ENCODE peak calls at places on chromosomes 16 and 17, in eight cellular contexts. D is fibroblast of mammary gland; Y is Calu3; N is body of pancreas; I is heart left ventricle; T is fibroblast of pulmonary artery; V is CD8-positive, alpha-beta T cell; U is HFFc6. Q is an unnamed sample.

GRCh38 chr17:41617698-41618097 is 5.1 kb upstream of the KRT16 start:
- DNase-seq in D (no peak), Y (no peak), I (no peak), V (no peak), T (no peak), N (no peak), U (no peak), Q (peak; percentile 9)

GRCh38 chr17:19365833-19366636 is 3.5 kb upstream of the B9D1 start:
- DNase-seq in T (no peak), Y (no peak), V (no peak), I (no peak), N (no peak), D (no peak), U (no peak), Q (no peak)

GRCh38 chr17:57662644-57663308 is 82.3 kb downstream of the CCDC182 start:
- DNase-seq in V (no peak), U (peak; percentile 99), N (peak; percentile 94), I (peak; percentile 99), T (peak; percentile 98), D (peak; percentile 98), Y (peak; percentile 97), Q (peak; percentile 99)

GRCh38 chr17:7258731-7259554 is 3.3 kb downstream of the CLDN7 start:
- DNase-seq in D (peak; percentile 88), T (peak; percentile 44), V (no peak), I (no peak), Y (no peak), N (peak; percentile 70), U (no peak), Q (no peak)

GRCh38 chr16:20905576-20905975 is 5.0 kb downstream of the LYRM1 start:
- DNase-seq in V (no peak), I (no peak), D (peak; percentile 55), Y (no peak), U (no peak), N (no peak), T (peak; percentile 46), Q (no peak)

GRCh38 chr16:82010649-82011048 is 621 bp downstream of the SDR42E1 start:
- DNase-seq in D (no peak), V (no peak), I (no peak), T (no peak), Y (no peak), N (no peak), U (no peak), Q (no peak)

GRCh38 chr17:60563743-60564142 is 36.2 kb upstream of the PPM1D start:
- DNase-seq in T (no peak), Y (no peak), U (no peak), I (no peak), D (no peak), N (no peak), V (no peak), Q (no peak)

GRCh38 chr16:30557397-30557949 is 701 bp downstream of the ZNF764 start:
- DNase-seq in N (no peak), T (no peak), D (no peak), I (no peak), V (no peak), U (no peak), Y (no peak), Q (no peak)

GRCh38 chr16:80806957-80807356 is 2.6 kb upstream of the CDYL2 start:
- DNase-seq in U (peak; percentile 79), I (peak; percentile 32), V (peak; percentile 53), Y (no peak), T (peak; percentile 76), D (peak; percentile 76), N (no peak), Q (no peak)

GRCh38 chr16:520847-521246 is 6.7 kb upstream of the CAPN15 start:
- DNase-seq in Y (no peak), U (no peak), V (no peak), I (no peak), T (no peak), N (no peak), D (no peak), Q (no peak)

GRCh38 chr17:46795379-46795952 is 23.0 kb downstream of the WNT3 start:
- DNase-seq in U (no peak), D (no peak), N (no peak), T (peak; percentile 13), I (no peak), V (no peak), Y (peak; percentile 62), Q (no peak)

GRCh38 chr16:11234884-11235702 is 20.9 kb downstream of the SOCS1 start:
- DNase-seq in Y (no peak), N (no peak), D (no peak), U (no peak), T (no peak), V (no peak), I (no peak), Q (no peak)

GRCh38 chr17:4711671-4712111 is 1.3 kb downstream of the ARRB2 start:
- DNase-seq in Y (no peak), U (no peak), I (peak; percentile 46), D (no peak), V (no peak), N (no peak), T (no peak), Q (no peak)

GRCh38 chr17:40348562-40349476 is 15.7 kb downstream of the GJD3 start:
- DNase-seq in V (no peak), Y (no peak), T (no peak), I (peak; percentile 83), D (no peak), N (peak; percentile 85), U (no peak), Q (no peak)

GRCh38 chr17:58265902-58266875 is 14.5 kb downstream of the MPO start:
- DNase-seq in N (no peak), U (no peak), V (no peak), T (no peak), D (no peak), I (no peak), Y (no peak), Q (no peak)

GRCh38 chr17:76276069-76276431 is 10.9 kb downstream of the UBALD2 start:
- DNase-seq in V (no peak), Y (no peak), D (no peak), U (no peak), N (no peak), I (no peak), T (no peak), Q (no peak)

GRCh38 chr17:35801583-35802224 is 6.3 kb upstream of the MMP28 start:
- DNase-seq in T (peak; percentile 87), N (peak; percentile 47), D (peak; percentile 47), Y (no peak), V (peak; percentile 41), I (peak; percentile 87), U (no peak), Q (peak; percentile 24)

GRCh38 chr17:910503-911194 is 68.9 kb downstream of the NXN start:
- DNase-seq in Y (no peak), I (no peak), U (peak; percentile 57), D (peak; percentile 91), N (no peak), T (no peak), V (no peak), Q (no peak)

GRCh38 chr16:31213877-31214704 is at the start of gene TRIM72:
- DNase-seq in T (no peak), I (no peak), D (no peak), N (no peak), Y (no peak), U (no peak), V (no peak), Q (no peak)

DNA sequence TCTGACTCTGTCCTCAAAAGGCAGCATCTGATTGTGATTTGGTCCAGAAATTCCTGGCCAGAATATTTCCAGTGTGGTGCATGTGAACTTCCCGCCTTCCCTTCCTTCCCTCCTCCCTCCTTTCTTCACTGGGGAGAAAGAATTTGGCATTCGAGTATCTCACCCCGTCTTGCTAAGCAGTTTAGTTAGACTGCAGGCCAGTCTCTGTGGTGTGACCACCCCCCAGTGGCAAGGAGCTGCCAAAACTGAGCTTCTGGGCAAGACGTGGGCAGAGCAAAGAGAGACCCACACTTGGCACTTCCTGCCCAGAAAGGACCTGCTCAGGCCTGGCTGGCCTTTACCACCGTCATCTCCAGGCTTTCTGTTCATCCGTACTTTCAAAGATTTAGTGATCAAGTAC is 36.4 kb downstream of the SNX20 start:
- DNase-seq in I (no peak), Y (peak; percentile 41), T (peak; percentile 23), U (no peak), N (peak; percentile 54), V (peak; percentile 37), D (no peak), Q (no peak)
- TF ChIP-seq CTCF in I (peak; percentile 28), Y (no peak), T (peak; percentile 29), U (peak; percentile 55), N (peak; percentile 14), V (peak; percentile 46), D (peak; percentile 9), Q (no peak)

DNA sequence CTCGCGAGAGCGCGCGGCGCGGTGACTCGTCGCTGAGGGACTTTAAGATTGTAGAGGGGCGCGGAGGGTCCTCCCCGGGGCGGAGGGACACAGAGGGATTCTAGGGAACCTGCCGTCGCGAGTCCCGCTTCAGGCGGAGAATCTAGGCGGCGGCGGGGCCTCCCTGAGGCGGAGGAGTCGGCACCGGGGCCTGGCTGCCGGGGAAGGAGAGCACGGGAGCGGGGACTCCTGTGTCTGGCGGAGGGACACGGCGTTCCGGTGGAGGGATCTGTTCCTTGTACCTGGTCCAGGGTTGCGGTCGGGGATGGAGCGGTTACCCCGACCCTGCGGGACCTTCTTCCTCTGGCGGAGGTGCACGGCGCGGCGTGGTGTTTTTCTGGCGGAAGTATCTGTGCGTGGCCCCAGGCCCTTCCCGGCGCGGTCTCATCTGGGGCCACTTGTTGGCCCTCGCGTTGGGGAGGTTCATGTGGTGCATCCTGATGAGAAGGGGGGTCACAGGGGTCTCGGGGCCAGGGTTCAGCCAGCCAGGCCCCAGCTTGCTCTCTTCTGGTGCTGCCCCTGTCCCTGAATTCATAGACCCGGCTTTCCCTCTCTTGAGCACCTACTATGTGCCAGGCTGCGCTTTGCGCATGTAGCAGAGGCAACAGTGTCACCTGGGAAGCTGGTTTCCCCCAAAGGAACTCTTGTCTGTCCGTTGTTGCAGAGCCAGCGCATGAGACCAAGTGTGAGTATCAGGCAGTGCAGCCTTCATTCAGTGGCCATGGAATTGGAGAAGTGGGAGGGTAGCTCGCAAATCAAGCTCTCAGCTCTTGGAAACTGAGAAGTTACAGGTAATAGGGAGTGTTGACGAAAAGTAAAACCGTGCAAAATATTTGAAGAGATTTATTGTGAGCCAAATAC is 561 bp upstream of the ZKSCAN2 start:
- DNase-seq in U (peak; percentile 83), N (peak; percentile 83), D (peak; percentile 81), T (peak; percentile 89), V (peak; percentile 70), I (peak; percentile 83), Y (peak; percentile 96), Q (peak; percentile 91)
- TF ChIP-seq CTCF in U (no peak), N (no peak), D (no peak), T (no peak), V (no peak), I (no peak), Y (no peak), Q (no peak)

DNA sequence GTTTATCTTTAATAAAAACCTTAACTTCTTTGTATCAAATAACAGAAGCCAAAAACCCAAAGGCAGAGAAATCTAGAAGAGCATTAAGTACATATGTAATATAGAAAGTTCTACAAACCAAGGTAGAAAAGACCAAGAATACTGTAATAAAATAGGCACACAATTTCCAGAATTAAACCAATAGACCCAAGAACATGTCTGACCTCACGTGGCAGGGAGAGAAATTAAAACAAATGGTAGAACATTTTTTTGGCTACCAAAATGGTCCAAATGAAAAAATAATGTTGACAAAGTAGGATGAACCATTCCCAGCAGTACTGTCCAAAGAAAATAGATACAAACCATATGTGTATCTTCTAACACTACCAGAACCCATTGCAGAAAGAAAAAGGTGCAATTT is 183.5 kb downstream of the CPPED1 start:
- DNase-seq in U (no peak), Y (no peak), N (no peak), D (no peak), T (no peak), I (no peak), V (no peak), Q (no peak)
- TF ChIP-seq CTCF in U (no peak), Y (no peak), N (no peak), D (no peak), T (no peak), I (no peak), V (no peak), Q (no peak)

GRCh38 chr17:28384281-28385036 is 13.0 kb downstream of the SARM1 start:
- DNase-seq in V (peak; percentile 66), N (peak; percentile 93), U (no peak), D (no peak), T (no peak), Y (peak; percentile 61), I (peak; percentile 63), Q (no peak)
- TF ChIP-seq CTCF in V (no peak), N (no peak), U (no peak), D (no peak), T (no peak), Y (no peak), I (no peak), Q (no peak)